ENCODE peak calls at places on chromosomes 16 and 17, in seven cellular contexts. One of them, this sample, is unnamed.

GRCh38 chr16:81940781-81941560 is 70.3 kb downstream of the SDR42E1 start:
- DNase-seq in WTC11: no peak
- DNase-seq in Kasumi-1: peak
- DNase-seq in NCI-H510A treated with DMSO at 0.1 percent for 48 hours: peak
- DNase-seq in iris pigment epithelial cell: peak
- DNase-seq in NCI-H187 treated with DMSO at 0.1 percent for 48 hours: no peak
- DNase-seq in DMS53: peak
- DNase-seq in this sample: peak

GRCh38 chr16:16108759-16109158 is 114.5 kb downstream of the ABCC6 start:
- DNase-seq in WTC11: no peak
- DNase-seq in Kasumi-1: no peak
- DNase-seq in NCI-H510A treated with DMSO at 0.1 percent for 48 hours: no peak
- DNase-seq in iris pigment epithelial cell: no peak
- DNase-seq in NCI-H187 treated with DMSO at 0.1 percent for 48 hours: no peak
- DNase-seq in DMS53: no peak
- DNase-seq in this sample: no peak

GRCh38 chr16:69089091-69089912 is 16.2 kb upstream of the HAS3 start:
- DNase-seq in WTC11: peak
- DNase-seq in Kasumi-1: no peak
- DNase-seq in NCI-H510A treated with DMSO at 0.1 percent for 48 hours: peak
- DNase-seq in iris pigment epithelial cell: no peak
- DNase-seq in NCI-H187 treated with DMSO at 0.1 percent for 48 hours: peak
- DNase-seq in DMS53: peak
- DNase-seq in this sample: no peak

GRCh38 chr17:18037482-18037881 is 1.5 kb downstream of the ATPAF2 start:
- DNase-seq in WTC11: no peak
- DNase-seq in Kasumi-1: peak
- DNase-seq in NCI-H510A treated with DMSO at 0.1 percent for 48 hours: no peak
- DNase-seq in iris pigment epithelial cell: no peak
- DNase-seq in NCI-H187 treated with DMSO at 0.1 percent for 48 hours: no peak
- DNase-seq in DMS53: no peak
- DNase-seq in this sample: no peak

GRCh38 chr17:51356084-51356410 is 95.7 kb downstream of the UTP18 start:
- DNase-seq in WTC11: no peak
- DNase-seq in Kasumi-1: no peak
- DNase-seq in NCI-H510A treated with DMSO at 0.1 percent for 48 hours: no peak
- DNase-seq in iris pigment epithelial cell: no peak
- DNase-seq in NCI-H187 treated with DMSO at 0.1 percent for 48 hours: no peak
- DNase-seq in DMS53: no peak
- DNase-seq in this sample: no peak

GRCh38 chr16:2663553-2664521 is 18.5 kb upstream of the KCTD5 start:
- DNase-seq in WTC11: no peak
- DNase-seq in Kasumi-1: no peak
- DNase-seq in NCI-H510A treated with DMSO at 0.1 percent for 48 hours: no peak
- DNase-seq in iris pigment epithelial cell: peak
- DNase-seq in NCI-H187 treated with DMSO at 0.1 percent for 48 hours: no peak
- DNase-seq in DMS53: no peak
- DNase-seq in this sample: peak

GRCh38 chr17:80725532-80725931 is 180.9 kb downstream of the RPTOR start:
- DNase-seq in WTC11: no peak
- DNase-seq in Kasumi-1: no peak
- DNase-seq in NCI-H510A treated with DMSO at 0.1 percent for 48 hours: no peak
- DNase-seq in iris pigment epithelial cell: no peak
- DNase-seq in NCI-H187 treated with DMSO at 0.1 percent for 48 hours: no peak
- DNase-seq in DMS53: no peak
- DNase-seq in this sample: peak

GRCh38 chr16:2025251-2025650 is 1.5 kb upstream of the NHERF2 start:
- DNase-seq in WTC11: no peak
- DNase-seq in Kasumi-1: no peak
- DNase-seq in NCI-H510A treated with DMSO at 0.1 percent for 48 hours: no peak
- DNase-seq in iris pigment epithelial cell: no peak
- DNase-seq in NCI-H187 treated with DMSO at 0.1 percent for 48 hours: no peak
- DNase-seq in DMS53: no peak
- DNase-seq in this sample: no peak

GRCh38 chr17:81094224-81094743 is 59.3 kb downstream of the BAIAP2 start:
- DNase-seq in WTC11: no peak
- DNase-seq in Kasumi-1: no peak
- DNase-seq in NCI-H510A treated with DMSO at 0.1 percent for 48 hours: no peak
- DNase-seq in iris pigment epithelial cell: no peak
- DNase-seq in NCI-H187 treated with DMSO at 0.1 percent for 48 hours: no peak
- DNase-seq in DMS53: no peak
- DNase-seq in this sample: no peak

GRCh38 chr17:15999974-16000827 is 577 bp downstream of the TTC19 start:
- DNase-seq in WTC11: no peak
- DNase-seq in Kasumi-1: no peak
- DNase-seq in NCI-H510A treated with DMSO at 0.1 percent for 48 hours: peak
- DNase-seq in iris pigment epithelial cell: peak
- DNase-seq in NCI-H187 treated with DMSO at 0.1 percent for 48 hours: no peak
- DNase-seq in DMS53: peak
- DNase-seq in this sample: peak

GRCh38 chr17:2929881-2930533 is 133.4 kb downstream of the OR1D5 start:
- DNase-seq in WTC11: peak
- DNase-seq in Kasumi-1: no peak
- DNase-seq in NCI-H510A treated with DMSO at 0.1 percent for 48 hours: peak
- DNase-seq in iris pigment epithelial cell: peak
- DNase-seq in NCI-H187 treated with DMSO at 0.1 percent for 48 hours: no peak
- DNase-seq in DMS53: peak
- DNase-seq in this sample: peak

GRCh38 chr16:24728891-24729242 is 584 bp upstream of the TNRC6A start:
- DNase-seq in WTC11: no peak
- DNase-seq in Kasumi-1: no peak
- DNase-seq in NCI-H510A treated with DMSO at 0.1 percent for 48 hours: peak
- DNase-seq in iris pigment epithelial cell: no peak
- DNase-seq in NCI-H187 treated with DMSO at 0.1 percent for 48 hours: no peak
- DNase-seq in DMS53: peak
- DNase-seq in this sample: no peak

GRCh38 chr17:65222216-65222738 is 85.1 kb downstream of the RGS9 start:
- DNase-seq in WTC11: no peak
- DNase-seq in Kasumi-1: no peak
- DNase-seq in NCI-H510A treated with DMSO at 0.1 percent for 48 hours: no peak
- DNase-seq in iris pigment epithelial cell: peak
- DNase-seq in NCI-H187 treated with DMSO at 0.1 percent for 48 hours: no peak
- DNase-seq in DMS53: no peak
- DNase-seq in this sample: no peak

GRCh38 chr16:51592535-51592934 is 441.5 kb upstream of the SALL1 start:
- DNase-seq in WTC11: no peak
- DNase-seq in Kasumi-1: no peak
- DNase-seq in NCI-H510A treated with DMSO at 0.1 percent for 48 hours: peak
- DNase-seq in iris pigment epithelial cell: peak
- DNase-seq in NCI-H187 treated with DMSO at 0.1 percent for 48 hours: no peak
- DNase-seq in DMS53: peak
- DNase-seq in this sample: no peak

GRCh38 chr16:85421338-85422123 is 191.6 kb upstream of the GSE1 start:
- DNase-seq in WTC11: peak
- DNase-seq in Kasumi-1: no peak
- DNase-seq in NCI-H510A treated with DMSO at 0.1 percent for 48 hours: no peak
- DNase-seq in iris pigment epithelial cell: no peak
- DNase-seq in NCI-H187 treated with DMSO at 0.1 percent for 48 hours: no peak
- DNase-seq in DMS53: peak
- DNase-seq in this sample: no peak

GRCh38 chr17:76371656-76372628 is 12.5 kb upstream of the SPHK1 start:
- DNase-seq in WTC11: no peak
- DNase-seq in Kasumi-1: no peak
- DNase-seq in NCI-H510A treated with DMSO at 0.1 percent for 48 hours: no peak
- DNase-seq in iris pigment epithelial cell: peak
- DNase-seq in NCI-H187 treated with DMSO at 0.1 percent for 48 hours: no peak
- DNase-seq in DMS53: no peak
- DNase-seq in this sample: no peak

GRCh38 chr16:31301708-31302400 is 42.1 kb downstream of the ITGAM start:
- DNase-seq in WTC11: no peak
- DNase-seq in Kasumi-1: peak
- DNase-seq in NCI-H510A treated with DMSO at 0.1 percent for 48 hours: no peak
- DNase-seq in iris pigment epithelial cell: peak
- DNase-seq in NCI-H187 treated with DMSO at 0.1 percent for 48 hours: no peak
- DNase-seq in DMS53: peak
- DNase-seq in this sample: peak

GRCh38 chr16:59848314-59848713 is 1114.2 kb upstream of the GOT2 start:
- DNase-seq in WTC11: no peak
- DNase-seq in Kasumi-1: no peak
- DNase-seq in NCI-H510A treated with DMSO at 0.1 percent for 48 hours: no peak
- DNase-seq in iris pigment epithelial cell: no peak
- DNase-seq in NCI-H187 treated with DMSO at 0.1 percent for 48 hours: no peak
- DNase-seq in DMS53: no peak
- DNase-seq in this sample: no peak

This sample was measured in A673.